ENCODE peak calls at places on chromosomes 3 and 15, in nine cellular contexts. One of them, this sample, is unnamed.

GRCh38 chr3:179958759-179959158 is 78.0 kb downstream of the PEX5L start:
- DNase-seq in HCT116: no peak
- DNase-seq in PC-3: no peak
- DNase-seq in endothelial cell of umbilical vein: no peak
- DNase-seq in neural progenitor cell: no peak
- DNase-seq in IMR-90: no peak
- DNase-seq in MM.1S: no peak
- DNase-seq in fibroblast of lung: no peak
- DNase-seq in SK-N-SH: no peak
- DNase-seq in this sample: no peak

GRCh38 chr15:47843124-47843663 is 125.9 kb downstream of the SEMA6D start:
- DNase-seq in HCT116: no peak
- DNase-seq in PC-3: no peak
- DNase-seq in endothelial cell of umbilical vein: no peak
- DNase-seq in neural progenitor cell: no peak
- DNase-seq in IMR-90: no peak
- DNase-seq in MM.1S: no peak
- DNase-seq in fibroblast of lung: no peak
- DNase-seq in SK-N-SH: no peak
- DNase-seq in this sample: no peak

GRCh38 chr3:195075941-195076875 is 194.8 kb downstream of the XXYLT1 start:
- DNase-seq in HCT116: no peak
- DNase-seq in PC-3: no peak
- DNase-seq in endothelial cell of umbilical vein: no peak
- DNase-seq in neural progenitor cell: no peak
- DNase-seq in IMR-90: no peak
- DNase-seq in MM.1S: no peak
- DNase-seq in fibroblast of lung: no peak
- DNase-seq in SK-N-SH: peak; percentile 63
- DNase-seq in this sample: no peak

GRCh38 chr3:7285502-7285901 is 424.6 kb downstream of the GRM7 start:
- DNase-seq in HCT116: peak; percentile 10
- DNase-seq in PC-3: no peak
- DNase-seq in endothelial cell of umbilical vein: peak; percentile 49
- DNase-seq in neural progenitor cell: peak; percentile 29
- DNase-seq in IMR-90: no peak
- DNase-seq in MM.1S: no peak
- DNase-seq in fibroblast of lung: peak; percentile 37
- DNase-seq in SK-N-SH: no peak
- DNase-seq in this sample: no peak

GRCh38 chr3:4826237-4827100 is 152.8 kb upstream of the BHLHE40 start:
- DNase-seq in HCT116: no peak
- DNase-seq in PC-3: no peak
- DNase-seq in endothelial cell of umbilical vein: peak; percentile 49
- DNase-seq in neural progenitor cell: no peak
- DNase-seq in IMR-90: no peak
- DNase-seq in MM.1S: no peak
- DNase-seq in fibroblast of lung: peak; percentile 52
- DNase-seq in SK-N-SH: no peak
- DNase-seq in this sample: peak; percentile 85

GRCh38 chr3:72082121-72082715 is 297.3 kb upstream of the PROK2 start:
- DNase-seq in HCT116: no peak
- DNase-seq in PC-3: no peak
- DNase-seq in endothelial cell of umbilical vein: peak; percentile 42
- DNase-seq in neural progenitor cell: no peak
- DNase-seq in IMR-90: no peak
- DNase-seq in MM.1S: peak; percentile 55
- DNase-seq in fibroblast of lung: no peak
- DNase-seq in SK-N-SH: no peak
- DNase-seq in this sample: peak; percentile 30

GRCh38 chr15:69730281-69731235 is 277.9 kb downstream of the RPLP1 start:
- DNase-seq in HCT116: no peak
- DNase-seq in PC-3: peak; percentile 51
- DNase-seq in endothelial cell of umbilical vein: peak; percentile 29
- DNase-seq in neural progenitor cell: no peak
- DNase-seq in IMR-90: no peak
- DNase-seq in MM.1S: no peak
- DNase-seq in fibroblast of lung: no peak
- DNase-seq in SK-N-SH: no peak
- DNase-seq in this sample: no peak

GRCh38 chr15:59501531-59502113 is 63.6 kb downstream of the FAM81A start:
- DNase-seq in HCT116: peak; percentile 69
- DNase-seq in PC-3: peak; percentile 91
- DNase-seq in endothelial cell of umbilical vein: peak; percentile 72
- DNase-seq in neural progenitor cell: peak; percentile 78
- DNase-seq in IMR-90: peak; percentile 55
- DNase-seq in MM.1S: peak; percentile 58
- DNase-seq in fibroblast of lung: peak; percentile 51
- DNase-seq in SK-N-SH: peak; percentile 60
- DNase-seq in this sample: peak; percentile 58

GRCh38 chr3:27138562-27138961 is 230.6 kb downstream of the NEK10 start:
- DNase-seq in HCT116: no peak
- DNase-seq in PC-3: peak; percentile 67
- DNase-seq in endothelial cell of umbilical vein: no peak
- DNase-seq in neural progenitor cell: no peak
- DNase-seq in IMR-90: no peak
- DNase-seq in MM.1S: no peak
- DNase-seq in fibroblast of lung: no peak
- DNase-seq in SK-N-SH: no peak
- DNase-seq in this sample: no peak

GRCh38 chr3:131526801-131527347 is 24.1 kb upstream of the MRPL3 start:
- DNase-seq in HCT116: no peak
- DNase-seq in PC-3: peak; percentile 53
- DNase-seq in endothelial cell of umbilical vein: peak; percentile 42
- DNase-seq in neural progenitor cell: peak; percentile 52
- DNase-seq in IMR-90: peak; percentile 19
- DNase-seq in MM.1S: no peak
- DNase-seq in fibroblast of lung: peak; percentile 59
- DNase-seq in SK-N-SH: no peak
- DNase-seq in this sample: peak; percentile 20

GRCh38 chr15:47300035-47300434 is 417.3 kb upstream of the SEMA6D start:
- DNase-seq in HCT116: no peak
- DNase-seq in PC-3: no peak
- DNase-seq in endothelial cell of umbilical vein: no peak
- DNase-seq in neural progenitor cell: peak; percentile 38
- DNase-seq in IMR-90: no peak
- DNase-seq in MM.1S: no peak
- DNase-seq in fibroblast of lung: no peak
- DNase-seq in SK-N-SH: no peak
- DNase-seq in this sample: no peak

GRCh38 chr3:38521391-38521987 is 25.3 kb downstream of the EXOG start:
- DNase-seq in HCT116: peak; percentile 62
- DNase-seq in PC-3: peak; percentile 84
- DNase-seq in endothelial cell of umbilical vein: peak; percentile 81
- DNase-seq in neural progenitor cell: peak; percentile 78
- DNase-seq in IMR-90: peak; percentile 75
- DNase-seq in MM.1S: peak; percentile 69
- DNase-seq in fibroblast of lung: peak; percentile 79
- DNase-seq in SK-N-SH: peak; percentile 70
- DNase-seq in this sample: peak; percentile 69

GRCh38 chr3:33716227-33716626 is 1.8 kb downstream of the CLASP2 start:
- DNase-seq in HCT116: no peak
- DNase-seq in PC-3: peak; percentile 28
- DNase-seq in endothelial cell of umbilical vein: no peak
- DNase-seq in neural progenitor cell: no peak
- DNase-seq in IMR-90: no peak
- DNase-seq in MM.1S: no peak
- DNase-seq in fibroblast of lung: peak; percentile 15
- DNase-seq in SK-N-SH: no peak
- DNase-seq in this sample: no peak
- H3K9ac ChIP-seq in HCT116: no peak overlapping the region
- H3K9ac ChIP-seq in PC-3: peak overlapping the region; percentile 93
- H3K9ac ChIP-seq in endothelial cell of umbilical vein: no peak overlapping the region
- H3K9ac ChIP-seq in neural progenitor cell: no peak overlapping the region
- H3K9ac ChIP-seq in IMR-90: peak overlapping the region; percentile 63
- H3K9ac ChIP-seq in MM.1S: no peak overlapping the region
- H3K9ac ChIP-seq in fibroblast of lung: no peak overlapping the region
- H3K9ac ChIP-seq in SK-N-SH: peak overlapping the region; percentile 82
- H3K9ac ChIP-seq in this sample: no peak overlapping the region

GRCh38 chr3:81753416-81754014 is 7.9 kb downstream of the GBE1 start:
- DNase-seq in HCT116: no peak
- DNase-seq in PC-3: no peak
- DNase-seq in endothelial cell of umbilical vein: no peak
- DNase-seq in neural progenitor cell: no peak
- DNase-seq in IMR-90: no peak
- DNase-seq in MM.1S: no peak
- DNase-seq in fibroblast of lung: no peak
- DNase-seq in SK-N-SH: no peak
- DNase-seq in this sample: no peak
- H3K4me3 ChIP-seq in HCT116: no peak overlapping the region
- H3K4me3 ChIP-seq in PC-3: no peak overlapping the region
- H3K4me3 ChIP-seq in endothelial cell of umbilical vein: no peak overlapping the region
- H3K4me3 ChIP-seq in neural progenitor cell: no peak overlapping the region
- H3K4me3 ChIP-seq in IMR-90: no peak overlapping the region
- H3K4me3 ChIP-seq in MM.1S: no peak overlapping the region
- H3K4me3 ChIP-seq in fibroblast of lung: no peak overlapping the region
- H3K4me3 ChIP-seq in SK-N-SH: no peak overlapping the region
- H3K4me3 ChIP-seq in this sample: no peak overlapping the region

DNA sequence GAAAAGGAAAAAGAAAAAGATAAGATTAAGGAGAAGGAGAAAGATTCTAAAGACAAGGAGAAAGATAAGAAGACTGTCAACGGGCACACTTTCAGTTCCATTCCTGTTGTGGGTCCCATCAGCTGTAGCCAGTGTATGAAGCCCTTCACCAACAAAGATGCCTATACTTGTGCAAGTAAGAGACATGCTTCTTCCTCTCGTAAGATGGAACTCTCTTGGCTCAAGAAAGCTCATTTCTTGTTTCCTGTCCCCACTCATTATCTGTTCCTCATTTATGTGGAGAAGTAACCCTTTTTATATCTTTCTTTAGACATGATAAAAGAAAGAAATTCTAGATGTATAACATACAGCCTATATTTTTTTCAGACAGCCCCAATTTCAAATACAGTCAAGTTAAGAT is 101.4 kb downstream of the KLHL25 start:
- DNase-seq in HCT116: no peak
- DNase-seq in PC-3: no peak
- DNase-seq in endothelial cell of umbilical vein: no peak
- DNase-seq in neural progenitor cell: no peak
- DNase-seq in IMR-90: no peak
- DNase-seq in MM.1S: peak; percentile 19
- DNase-seq in fibroblast of lung: no peak
- DNase-seq in SK-N-SH: no peak
- DNase-seq in this sample: no peak
- H3K27ac ChIP-seq in HCT116: no peak overlapping the region
- H3K27ac ChIP-seq in PC-3: no peak overlapping the region
- H3K27ac ChIP-seq in endothelial cell of umbilical vein: no peak overlapping the region
- H3K27ac ChIP-seq in neural progenitor cell: no peak overlapping the region
- H3K27ac ChIP-seq in IMR-90: no peak overlapping the region
- H3K27ac ChIP-seq in MM.1S: peak overlapping the region; percentile 97
- H3K27ac ChIP-seq in fibroblast of lung: no peak overlapping the region
- H3K27ac ChIP-seq in SK-N-SH: no peak overlapping the region
- H3K27ac ChIP-seq in this sample: no peak overlapping the region

GRCh38 chr3:50210510-50211367 is 5.7 kb downstream of the SLC38A3 start:
- DNase-seq in HCT116: no peak
- DNase-seq in PC-3: no peak
- DNase-seq in endothelial cell of umbilical vein: no peak
- DNase-seq in neural progenitor cell: no peak
- DNase-seq in IMR-90: no peak
- DNase-seq in MM.1S: no peak
- DNase-seq in fibroblast of lung: no peak
- DNase-seq in SK-N-SH: no peak
- DNase-seq in this sample: peak; percentile 41

GRCh38 chr3:50213383-50213782 is 8.3 kb downstream of the SLC38A3 start:
- DNase-seq in HCT116: no peak
- DNase-seq in PC-3: no peak
- DNase-seq in endothelial cell of umbilical vein: no peak
- DNase-seq in neural progenitor cell: no peak
- DNase-seq in IMR-90: no peak
- DNase-seq in MM.1S: no peak
- DNase-seq in fibroblast of lung: no peak
- DNase-seq in SK-N-SH: no peak
- DNase-seq in this sample: no peak

GRCh38 chr3:50212971-50213370 is 7.9 kb downstream of the SLC38A3 start:
- DNase-seq in HCT116: no peak
- DNase-seq in PC-3: no peak
- DNase-seq in endothelial cell of umbilical vein: no peak
- DNase-seq in neural progenitor cell: no peak
- DNase-seq in IMR-90: no peak
- DNase-seq in MM.1S: no peak
- DNase-seq in fibroblast of lung: no peak
- DNase-seq in SK-N-SH: no peak
- DNase-seq in this sample: no peak

GRCh38 chr3:50212502-50212901 is 7.4 kb downstream of the SLC38A3 start:
- DNase-seq in HCT116: no peak
- DNase-seq in PC-3: no peak
- DNase-seq in endothelial cell of umbilical vein: no peak
- DNase-seq in neural progenitor cell: peak; percentile 63
- DNase-seq in IMR-90: no peak
- DNase-seq in MM.1S: no peak
- DNase-seq in fibroblast of lung: no peak
- DNase-seq in SK-N-SH: no peak
- DNase-seq in this sample: no peak

GRCh38 chr3:50211930-50212329 is 6.9 kb downstream of the SLC38A3 start:
- DNase-seq in HCT116: no peak
- DNase-seq in PC-3: no peak
- DNase-seq in endothelial cell of umbilical vein: no peak
- DNase-seq in neural progenitor cell: no peak
- DNase-seq in IMR-90: peak; percentile 20
- DNase-seq in MM.1S: no peak
- DNase-seq in fibroblast of lung: no peak
- DNase-seq in SK-N-SH: no peak
- DNase-seq in this sample: no peak
- H3K9ac ChIP-seq in HCT116: no peak overlapping the region
- H3K9ac ChIP-seq in PC-3: no peak overlapping the region
- H3K9ac ChIP-seq in endothelial cell of umbilical vein: no peak overlapping the region
- H3K9ac ChIP-seq in neural progenitor cell: no peak overlapping the region
- H3K9ac ChIP-seq in IMR-90: no peak overlapping the region
- H3K9ac ChIP-seq in MM.1S: no peak overlapping the region
- H3K9ac ChIP-seq in fibroblast of lung: no peak overlapping the region
- H3K9ac ChIP-seq in SK-N-SH: no peak overlapping the region
- H3K9ac ChIP-seq in this sample: no peak overlapping the region

DNA sequence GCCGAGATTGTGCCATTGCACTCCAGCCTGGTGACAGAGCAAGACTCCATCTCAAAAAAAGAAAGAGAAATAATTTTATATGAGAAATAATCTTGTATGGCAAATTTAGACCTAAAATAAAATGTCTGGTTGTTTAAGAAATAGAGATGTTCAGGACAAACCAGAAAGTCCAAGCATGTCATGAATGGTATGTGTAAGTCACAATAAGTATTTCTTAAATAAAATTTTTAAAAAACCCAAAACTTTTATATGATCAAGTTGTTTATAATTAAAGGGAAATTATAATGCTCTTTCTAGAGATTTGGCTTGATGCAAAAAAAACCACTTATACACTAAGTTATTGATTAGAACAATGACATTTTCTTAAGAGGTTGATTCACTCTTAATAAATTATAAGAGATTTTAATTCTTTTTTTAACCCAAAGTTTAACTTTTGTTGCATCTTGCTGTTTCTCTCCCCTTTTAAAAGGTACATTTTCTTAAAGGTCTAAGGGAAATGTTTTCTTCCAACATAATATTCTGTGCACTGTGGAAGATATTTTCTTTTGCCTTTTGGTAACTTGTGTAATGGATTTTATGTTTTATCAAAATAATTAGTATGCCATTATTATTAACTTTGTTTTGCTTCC is 105.7 kb downstream of the RTP4 start:
- DNase-seq in HCT116: peak; percentile 28
- DNase-seq in PC-3: peak; percentile 7
- DNase-seq in endothelial cell of umbilical vein: no peak
- DNase-seq in neural progenitor cell: peak; percentile 7
- DNase-seq in IMR-90: no peak
- DNase-seq in MM.1S: no peak
- DNase-seq in fibroblast of lung: peak; percentile 11
- DNase-seq in SK-N-SH: no peak
- DNase-seq in this sample: no peak
- H3K4me3 ChIP-seq in HCT116: no peak overlapping the region
- H3K4me3 ChIP-seq in PC-3: no peak overlapping the region
- H3K4me3 ChIP-seq in endothelial cell of umbilical vein: no peak overlapping the region
- H3K4me3 ChIP-seq in neural progenitor cell: no peak overlapping the region
- H3K4me3 ChIP-seq in IMR-90: no peak overlapping the region
- H3K4me3 ChIP-seq in MM.1S: no peak overlapping the region
- H3K4me3 ChIP-seq in fibroblast of lung: no peak overlapping the region
- H3K4me3 ChIP-seq in SK-N-SH: no peak overlapping the region
- H3K4me3 ChIP-seq in this sample: no peak overlapping the region

This sample was measured in colonic mucosa.